ENCODE peak calls at places on chromosome 16, in five cellular contexts. R is CD8-positive, alpha-beta T cell; X is heart right ventricle; S is cardiac muscle cell; H is SK-N-SH. D is an unnamed sample. For H3K9me3, the result is how much of the 10 kb centered on the place peaks cover.

GRCh38 chr16:86798247-86799041 is 220.1 kb downstream of the FOXL1 start:
- DNase-seq in R (no peak), H (no peak), X (no peak), S (no peak), D (no peak)

GRCh38 chr16:71412270-71413160 is 29.3 kb downstream of the TLE7 start:
- DNase-seq in S (peak), R (peak), X (peak), H (peak), D (no peak)

GRCh38 chr16:54931041-54931756 is 534 bp downstream of the IRX5 start:
- DNase-seq in X (peak), S (peak), H (peak), R (no peak), D (no peak)

GRCh38 chr16:64910351-64910750 is 211.5 kb downstream of the CDH11 start:
- DNase-seq in S (peak), X (peak), H (no peak), R (no peak), D (no peak)

GRCh38 chr16:5769513-5769912 is 671.9 kb upstream of the EEF2KMT start:
- DNase-seq in R (no peak), X (no peak), S (no peak), H (no peak), D (no peak)

GRCh38 chr16:87295259-87295658 is 21.9 kb downstream of the C16orf95 start:
- DNase-seq in H (no peak), X (no peak), S (no peak), R (no peak), D (no peak)

GRCh38 chr16:785563-786535 is 2.3 kb downstream of the RPUSD1 start:
- DNase-seq in R (peak), S (peak), H (peak), X (peak), D (peak)

GRCh38 chr16:88378401-88378800 is 4.4 kb upstream of the ZNF469 start:
- DNase-seq in X (no peak), S (no peak), R (no peak), H (no peak), D (peak)

GRCh38 chr16:84585886-84586285 is 32.0 kb downstream of the COTL1 start:
- DNase-seq in R (no peak), S (no peak), H (peak), X (no peak), D (no peak)

DNA sequence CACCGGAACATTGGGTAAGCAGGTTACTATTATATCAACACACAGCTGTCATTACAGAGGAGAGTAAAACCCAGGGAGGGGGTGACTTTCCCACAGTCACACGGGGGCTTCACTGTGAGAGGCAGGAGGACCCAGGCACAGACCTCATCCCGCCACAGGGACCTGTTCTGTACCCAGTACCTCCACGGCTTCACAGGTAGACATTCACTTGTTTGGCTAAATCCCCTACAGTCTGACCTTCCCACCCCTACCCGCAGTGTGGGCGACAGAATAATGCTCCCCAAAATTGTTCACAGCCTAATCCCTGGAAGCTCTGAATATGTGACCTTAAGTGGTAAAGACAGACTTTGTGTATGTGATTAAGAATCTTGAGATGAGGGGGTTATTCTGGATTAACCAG is 16.5 kb downstream of the LITAF start:
- DNase-seq in S (no peak), R (no peak), H (no peak), X (no peak), D (no peak)
- H3K9me3 ChIP-seq in S (under half), R (under half), H (under half), X (under half), D (under half)

GRCh38 chr16:81632392-81633146 is 146.5 kb upstream of the PLCG2 start:
- DNase-seq in H (no peak), R (peak), X (no peak), S (peak), D (peak)

GRCh38 chr16:81635336-81635947 is 143.6 kb upstream of the PLCG2 start:
- DNase-seq in H (no peak), X (no peak), S (no peak), R (no peak), D (no peak)

GRCh38 chr16:81634380-81635121 is 144.5 kb upstream of the PLCG2 start:
- DNase-seq in X (no peak), H (no peak), R (no peak), S (peak), D (no peak)

GRCh38 chr16:81633680-81634379 is 145.3 kb upstream of the PLCG2 start:
- DNase-seq in S (no peak), R (no peak), H (no peak), X (no peak), D (no peak)

DNA sequence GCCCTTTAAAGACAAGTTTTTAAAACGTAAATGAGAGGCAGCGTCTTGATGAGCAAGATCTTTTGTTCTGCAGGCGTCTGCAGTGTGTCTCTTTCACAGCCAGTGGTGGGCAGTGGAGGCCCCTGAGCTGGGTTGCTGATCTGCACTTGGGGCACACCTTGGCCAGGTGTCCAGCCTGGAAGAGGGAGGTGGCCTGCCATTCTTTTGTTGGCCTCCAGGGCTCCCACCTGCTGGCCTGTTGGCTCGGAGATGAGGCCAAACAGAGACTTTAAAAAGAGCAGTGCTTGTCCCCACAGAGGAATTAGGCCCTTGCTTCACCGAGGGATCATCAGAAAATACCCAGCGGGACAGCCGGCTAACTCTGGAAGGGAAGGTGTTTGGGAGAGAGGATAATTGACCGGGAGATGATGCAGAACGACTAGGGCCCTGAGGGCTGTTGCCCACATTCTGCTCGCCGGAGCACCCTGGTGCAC is 145.9 kb upstream of the PLCG2 start:
- DNase-seq in S (no peak), X (no peak), H (no peak), R (peak), D (no peak)
- TF ChIP-seq CTCF in S (no peak), X (no peak), H (peak), R (peak), D (no peak)

DNA sequence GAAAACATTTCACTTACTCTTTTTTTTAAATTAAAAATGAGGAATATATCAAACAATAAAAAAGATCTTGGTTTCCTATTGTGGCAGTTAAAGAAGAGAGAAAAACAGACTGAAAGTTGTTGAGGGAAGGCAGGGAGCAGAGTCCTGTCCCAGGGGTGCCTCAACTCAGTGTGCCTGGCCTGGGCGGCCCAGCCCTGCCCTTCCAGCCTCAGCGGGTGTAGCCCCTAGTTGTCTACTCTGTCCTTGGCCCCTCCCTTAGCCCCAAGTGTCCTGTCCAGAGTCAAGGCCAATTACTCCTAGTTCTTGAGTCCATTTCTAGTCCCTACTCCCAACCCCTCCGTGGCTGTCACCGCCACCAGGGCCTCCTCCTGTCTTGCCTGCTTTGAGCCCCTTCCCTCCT is 52.5 kb downstream of the SMPD3 start:
- DNase-seq in S (no peak), X (no peak), R (no peak), H (no peak), D (peak)
- H3K9me3 ChIP-seq in S (under half), X (under half), R (under half), H (under half), D (under half)

GRCh38 chr16:67525176-67525860 is 3.3 kb upstream of the RIPOR1 start:
- DNase-seq in H (no peak), R (no peak), S (peak), X (no peak), D (no peak)
- TF ChIP-seq CTCF in H (no peak), R (no peak), S (no peak), X (no peak), D (no peak)

DNA sequence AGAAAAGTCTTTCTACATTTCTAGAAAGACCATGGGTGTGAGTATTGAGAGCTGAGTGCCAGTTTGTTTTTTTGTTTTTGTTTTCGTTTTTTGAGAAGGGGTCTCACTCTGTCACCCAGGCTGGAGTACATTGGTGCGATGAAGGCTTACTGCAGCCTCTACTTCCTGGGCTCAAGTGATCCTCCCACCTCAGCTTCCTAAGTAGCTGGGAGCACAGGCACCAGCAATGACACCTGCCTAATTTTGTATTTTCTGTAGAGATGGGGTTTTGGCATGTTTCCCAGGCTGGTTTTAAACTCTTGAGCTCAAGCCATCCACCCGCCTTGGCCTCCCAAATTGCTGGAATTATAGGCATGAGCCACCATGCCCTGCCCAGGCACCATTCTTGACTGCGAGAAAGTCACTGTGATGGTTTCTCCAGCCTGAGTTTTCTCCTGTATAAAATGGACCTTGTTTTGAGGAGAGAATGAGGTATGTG is 673.8 kb downstream of the MAF start:
- DNase-seq in H (no peak), S (no peak), X (no peak), R (no peak), D (no peak)
- H3K9me3 ChIP-seq in H (under half), S (under half), X (under half), R (under half), D (under half)

GRCh38 chr16:12341423-12341822 is 364.9 kb downstream of the SNX29 start:
- DNase-seq in X (no peak), R (no peak), H (no peak), S (no peak), D (no peak)

GRCh38 chr16:12341966-12342365 is 365.4 kb downstream of the SNX29 start:
- DNase-seq in S (no peak), H (no peak), X (no peak), R (no peak), D (no peak)

GRCh38 chr16:12339686-12340085 is 363.2 kb downstream of the SNX29 start:
- DNase-seq in S (no peak), X (no peak), H (no peak), R (no peak), D (no peak)

GRCh38 chr16:12337776-12338655 is 361.5 kb downstream of the SNX29 start:
- DNase-seq in R (no peak), S (no peak), X (no peak), H (no peak), D (no peak)

DNA sequence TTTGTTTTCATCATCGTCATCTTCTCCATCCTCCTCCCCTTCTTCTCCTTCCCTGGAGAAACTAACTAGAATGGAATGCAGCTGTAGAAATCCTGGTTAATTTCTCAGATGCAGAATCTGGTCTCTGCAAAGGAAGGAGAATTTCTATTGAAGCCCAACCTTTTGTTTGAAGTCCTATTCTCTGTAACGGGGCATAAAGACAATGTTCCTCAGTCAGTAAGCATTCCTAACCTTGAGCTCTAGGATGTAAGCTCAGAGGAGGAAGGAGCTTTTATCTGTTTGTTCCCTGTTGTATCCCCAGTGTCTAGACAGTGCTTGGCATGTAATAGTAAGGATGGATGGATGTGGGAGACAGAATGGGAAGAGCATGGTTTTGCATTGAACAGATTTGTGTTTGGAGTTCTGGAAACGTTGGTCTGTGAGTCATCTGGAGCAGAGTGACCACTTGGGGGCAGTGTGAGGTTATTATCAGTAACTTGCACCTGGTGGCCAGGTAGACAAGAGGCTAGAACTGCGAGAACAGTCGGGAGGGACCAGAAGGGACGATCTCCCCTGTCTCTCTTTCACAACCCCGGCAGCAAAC is 363.7 kb downstream of the SNX29 start:
- DNase-seq in S (peak), H (no peak), R (peak), X (no peak), D (no peak)
- TF ChIP-seq CTCF in S (peak), H (peak), R (peak), X (no peak), D (peak)

DNA sequence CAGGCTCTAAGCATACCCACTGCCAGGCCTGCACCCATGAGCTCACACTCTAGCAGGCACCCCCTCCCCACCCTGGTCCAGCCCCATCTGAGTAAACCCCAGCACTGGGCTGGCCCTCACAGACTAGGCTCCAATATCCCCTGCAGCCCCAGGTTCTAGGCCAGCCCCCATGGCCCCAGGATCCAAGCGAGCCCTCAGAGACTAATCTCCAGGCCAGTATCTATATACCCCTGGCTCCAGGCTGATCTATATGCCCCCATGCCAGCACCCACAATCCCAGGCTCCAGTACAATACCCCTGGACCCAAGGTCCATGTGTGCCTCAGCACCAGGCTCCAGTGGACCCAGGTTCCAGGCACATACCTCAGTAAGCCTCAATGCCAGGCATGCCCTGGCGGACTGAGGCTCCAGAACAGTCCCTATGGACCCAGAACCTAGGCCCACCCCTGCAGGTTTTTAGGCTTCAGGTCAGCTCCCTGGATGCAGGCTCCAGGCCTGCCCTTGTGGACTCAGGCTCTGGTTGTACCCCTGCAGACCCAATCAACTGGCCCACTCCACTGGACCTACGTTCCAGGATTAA is 38.5 kb downstream of the POLR3E start:
- DNase-seq in S (no peak), X (no peak), H (no peak), R (no peak), D (no peak)
- H3K9me3 ChIP-seq in S (under half), X (under half), H (under half), R (under half), D (under half)

DNA sequence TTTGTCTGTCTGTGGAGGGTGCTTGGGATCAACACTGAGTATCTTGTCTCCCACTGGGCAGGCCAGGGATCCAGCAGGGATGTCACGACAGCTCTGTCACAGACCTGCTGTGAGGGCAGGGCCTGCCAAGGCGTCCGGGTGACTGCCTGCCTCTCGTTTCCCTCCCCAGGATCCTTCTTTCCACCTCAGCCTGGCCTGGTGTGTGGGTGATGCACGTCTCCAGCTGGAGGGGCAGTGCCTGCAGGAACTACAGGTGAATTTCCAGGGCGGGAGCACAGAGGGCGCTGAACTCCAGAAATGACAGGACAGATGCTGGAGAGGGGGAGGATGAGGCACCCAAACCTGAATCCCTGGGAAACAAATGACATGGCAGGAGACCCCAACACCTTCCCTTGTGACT is 6.8 kb upstream of the MMP15 start:
- DNase-seq in X (no peak), R (no peak), H (peak), S (no peak), D (peak)
- TF ChIP-seq CTCF in X (no peak), R (no peak), H (no peak), S (no peak), D (no peak)

D was measured in spleen.